ENCODE peak calls at places on chromosome 1, in five cellular contexts. One of them, this sample, is unnamed.

GRCh38 chr1:101207891-101208290 is 28.9 kb upstream of the S1PR1 start:
- DNase-seq in stimulated activated CD4-positive, alpha-beta T cell treated with anti-CD3 and anti-CD28 coated beads, TNF-alpha, amount 100 ng/mL, for 1 hour: no peak
- DNase-seq in midbrain: peak
- DNase-seq in GM04504: no peak
- DNase-seq in NCI-H510A treated with DMSO at 0.1 percent for 48 hours: no peak
- DNase-seq in this sample: no peak

GRCh38 chr1:39981957-39982356 is 27.0 kb downstream of the MFSD2A start:
- DNase-seq in stimulated activated CD4-positive, alpha-beta T cell treated with anti-CD3 and anti-CD28 coated beads, TNF-alpha, amount 100 ng/mL, for 1 hour: no peak
- DNase-seq in NCI-H510A treated with DMSO at 0.1 percent for 48 hours: no peak
- DNase-seq in midbrain: no peak
- DNase-seq in GM04504: peak
- DNase-seq in this sample: peak

GRCh38 chr1:36203554-36204346 is 20.5 kb upstream of the THRAP3 start:
- DNase-seq in GM04504: no peak
- DNase-seq in NCI-H510A treated with DMSO at 0.1 percent for 48 hours: no peak
- DNase-seq in stimulated activated CD4-positive, alpha-beta T cell treated with anti-CD3 and anti-CD28 coated beads, TNF-alpha, amount 100 ng/mL, for 1 hour: no peak
- DNase-seq in midbrain: peak
- DNase-seq in this sample: peak

GRCh38 chr1:115595279-115596079 is 46.3 kb upstream of the VANGL1 start:
- DNase-seq in midbrain: peak
- DNase-seq in stimulated activated CD4-positive, alpha-beta T cell treated with anti-CD3 and anti-CD28 coated beads, TNF-alpha, amount 100 ng/mL, for 1 hour: peak
- DNase-seq in GM04504: peak
- DNase-seq in NCI-H510A treated with DMSO at 0.1 percent for 48 hours: peak
- DNase-seq in this sample: peak

GRCh38 chr1:88803444-88803843 is 87.9 kb downstream of the GTF2B start:
- DNase-seq in stimulated activated CD4-positive, alpha-beta T cell treated with anti-CD3 and anti-CD28 coated beads, TNF-alpha, amount 100 ng/mL, for 1 hour: no peak
- DNase-seq in GM04504: no peak
- DNase-seq in midbrain: no peak
- DNase-seq in NCI-H510A treated with DMSO at 0.1 percent for 48 hours: no peak
- DNase-seq in this sample: no peak

GRCh38 chr1:7576946-7577657 is 194.0 kb upstream of the VAMP3 start:
- DNase-seq in NCI-H510A treated with DMSO at 0.1 percent for 48 hours: no peak
- DNase-seq in stimulated activated CD4-positive, alpha-beta T cell treated with anti-CD3 and anti-CD28 coated beads, TNF-alpha, amount 100 ng/mL, for 1 hour: no peak
- DNase-seq in GM04504: no peak
- DNase-seq in midbrain: no peak
- DNase-seq in this sample: no peak

GRCh38 chr1:52127181-52128175 is 14.4 kb upstream of the ZFYVE9 start:
- DNase-seq in stimulated activated CD4-positive, alpha-beta T cell treated with anti-CD3 and anti-CD28 coated beads, TNF-alpha, amount 100 ng/mL, for 1 hour: no peak
- DNase-seq in midbrain: peak
- DNase-seq in GM04504: peak
- DNase-seq in NCI-H510A treated with DMSO at 0.1 percent for 48 hours: peak
- DNase-seq in this sample: no peak

GRCh38 chr1:41728403-41729202 is 190.1 kb downstream of the HIVEP3 start:
- DNase-seq in GM04504: no peak
- DNase-seq in stimulated activated CD4-positive, alpha-beta T cell treated with anti-CD3 and anti-CD28 coated beads, TNF-alpha, amount 100 ng/mL, for 1 hour: no peak
- DNase-seq in NCI-H510A treated with DMSO at 0.1 percent for 48 hours: peak
- DNase-seq in midbrain: no peak
- DNase-seq in this sample: no peak

GRCh38 chr1:213720032-213720431 is 267.7 kb upstream of the PROX1 start:
- DNase-seq in midbrain: no peak
- DNase-seq in NCI-H510A treated with DMSO at 0.1 percent for 48 hours: peak
- DNase-seq in GM04504: no peak
- DNase-seq in stimulated activated CD4-positive, alpha-beta T cell treated with anti-CD3 and anti-CD28 coated beads, TNF-alpha, amount 100 ng/mL, for 1 hour: no peak
- DNase-seq in this sample: no peak

GRCh38 chr1:19096036-19096833 is 113.8 kb downstream of the UBR4 start:
- DNase-seq in stimulated activated CD4-positive, alpha-beta T cell treated with anti-CD3 and anti-CD28 coated beads, TNF-alpha, amount 100 ng/mL, for 1 hour: no peak
- DNase-seq in NCI-H510A treated with DMSO at 0.1 percent for 48 hours: no peak
- DNase-seq in midbrain: peak
- DNase-seq in GM04504: no peak
- DNase-seq in this sample: no peak

GRCh38 chr1:81808760-81809159 is 8.0 kb downstream of the ADGRL2 start:
- DNase-seq in NCI-H510A treated with DMSO at 0.1 percent for 48 hours: no peak
- DNase-seq in GM04504: no peak
- DNase-seq in midbrain: no peak
- DNase-seq in stimulated activated CD4-positive, alpha-beta T cell treated with anti-CD3 and anti-CD28 coated beads, TNF-alpha, amount 100 ng/mL, for 1 hour: no peak
- DNase-seq in this sample: no peak

GRCh38 chr1:65362545-65362944 is 53.2 kb downstream of the DNAJC6 start:
- DNase-seq in NCI-H510A treated with DMSO at 0.1 percent for 48 hours: no peak
- DNase-seq in GM04504: no peak
- DNase-seq in stimulated activated CD4-positive, alpha-beta T cell treated with anti-CD3 and anti-CD28 coated beads, TNF-alpha, amount 100 ng/mL, for 1 hour: no peak
- DNase-seq in midbrain: no peak
- DNase-seq in this sample: no peak

GRCh38 chr1:89762431-89762800 is 58.4 kb upstream of the LRRC8D start:
- DNase-seq in midbrain: no peak
- DNase-seq in stimulated activated CD4-positive, alpha-beta T cell treated with anti-CD3 and anti-CD28 coated beads, TNF-alpha, amount 100 ng/mL, for 1 hour: no peak
- DNase-seq in NCI-H510A treated with DMSO at 0.1 percent for 48 hours: no peak
- DNase-seq in GM04504: no peak
- DNase-seq in this sample: no peak

GRCh38 chr1:220874201-220874655 is 5.0 kb upstream of the HLX start:
- DNase-seq in NCI-H510A treated with DMSO at 0.1 percent for 48 hours: peak
- DNase-seq in midbrain: peak
- DNase-seq in stimulated activated CD4-positive, alpha-beta T cell treated with anti-CD3 and anti-CD28 coated beads, TNF-alpha, amount 100 ng/mL, for 1 hour: no peak
- DNase-seq in GM04504: no peak
- DNase-seq in this sample: no peak

GRCh38 chr1:116159177-116159576 is 48.0 kb downstream of the MAB21L3 start:
- DNase-seq in midbrain: no peak
- DNase-seq in stimulated activated CD4-positive, alpha-beta T cell treated with anti-CD3 and anti-CD28 coated beads, TNF-alpha, amount 100 ng/mL, for 1 hour: no peak
- DNase-seq in GM04504: no peak
- DNase-seq in NCI-H510A treated with DMSO at 0.1 percent for 48 hours: no peak
- DNase-seq in this sample: no peak

GRCh38 chr1:31372051-31372450 is 825 bp downstream of the FABP3 start:
- DNase-seq in NCI-H510A treated with DMSO at 0.1 percent for 48 hours: no peak
- DNase-seq in midbrain: no peak
- DNase-seq in stimulated activated CD4-positive, alpha-beta T cell treated with anti-CD3 and anti-CD28 coated beads, TNF-alpha, amount 100 ng/mL, for 1 hour: no peak
- DNase-seq in GM04504: no peak
- DNase-seq in this sample: no peak

GRCh38 chr1:186042216-186042615 is 308.0 kb downstream of the HMCN1 start:
- DNase-seq in GM04504: no peak
- DNase-seq in NCI-H510A treated with DMSO at 0.1 percent for 48 hours: no peak
- DNase-seq in midbrain: no peak
- DNase-seq in stimulated activated CD4-positive, alpha-beta T cell treated with anti-CD3 and anti-CD28 coated beads, TNF-alpha, amount 100 ng/mL, for 1 hour: no peak
- DNase-seq in this sample: no peak

GRCh38 chr1:15667362-15667761 is 16.8 kb upstream of the PLEKHM2 start:
- DNase-seq in GM04504: no peak
- DNase-seq in NCI-H510A treated with DMSO at 0.1 percent for 48 hours: no peak
- DNase-seq in midbrain: no peak
- DNase-seq in stimulated activated CD4-positive, alpha-beta T cell treated with anti-CD3 and anti-CD28 coated beads, TNF-alpha, amount 100 ng/mL, for 1 hour: no peak
- DNase-seq in this sample: no peak

This sample was measured in breast epithelium.